ENCODE peak calls at places on chromosomes 4 and X, in eight cellular contexts. L is mucosa of descending colon, A is HCT116, I is tibial artery, K is AG09309, D is AG04450, Y is lung, P is esophagus muscularis mucosa. Z is an unnamed sample.

GRCh38 chr4:69860007-69860406 is at the start of gene SULT1E1:
- DNase-seq in K (no peak), I (no peak), A (no peak), Y (no peak), P (no peak), L (no peak), D (no peak), Z (no peak)

GRCh38 chrX:133414399-133415275 is 652 bp downstream of the GPC4 start:
- DNase-seq in K (no peak), D (no peak), I (no peak), P (no peak), Y (no peak), L (peak; percentile 51), A (no peak), Z (peak; percentile 45)

GRCh38 chr4:183499797-183500196 is 5.1 kb upstream of the ING2 start:
- DNase-seq in I (no peak), Y (no peak), D (no peak), A (no peak), P (no peak), L (no peak), K (no peak), Z (no peak)

GRCh38 chrX:19660604-19661003 is 145.3 kb upstream of the MAP3K15 start:
- DNase-seq in I (no peak), A (no peak), L (no peak), D (no peak), Y (no peak), K (no peak), P (no peak), Z (no peak)

GRCh38 chrX:75230296-75230695 is 43.6 kb upstream of the UPRT start:
- DNase-seq in L (no peak), P (no peak), D (no peak), A (no peak), K (no peak), I (no peak), Y (no peak), Z (no peak)

GRCh38 chr4:38612996-38613395 is 51.0 kb upstream of the KLF3 start:
- DNase-seq in P (peak; percentile 34), I (no peak), D (no peak), L (no peak), Y (no peak), A (no peak), K (no peak), Z (no peak)

GRCh38 chr4:102447413-102447812 is 53.7 kb upstream of the NFKB1 start:
- DNase-seq in K (no peak), D (no peak), Y (no peak), A (no peak), I (no peak), L (no peak), P (no peak), Z (no peak)

GRCh38 chr4:16082424-16083216 is 1.2 kb downstream of the PROM1 start:
- DNase-seq in I (no peak), A (no peak), Y (peak; percentile 34), D (no peak), L (peak; percentile 61), K (no peak), P (peak; percentile 89), Z (peak; percentile 77)

GRCh38 chrX:150615356-150615755 is 46.9 kb downstream of the MTM1 start:
- DNase-seq in A (no peak), L (no peak), I (no peak), Y (no peak), P (no peak), K (no peak), D (no peak), Z (no peak)

GRCh38 chrX:110987292-110987691 is 108.7 kb upstream of the PAK3 start:
- DNase-seq in K (no peak), A (no peak), P (no peak), L (no peak), D (no peak), Y (no peak), I (no peak), Z (no peak)

GRCh38 chr4:101349346-101350064 is 2.2 kb upstream of the PPP3CA start:
- DNase-seq in I (peak; percentile 65), L (peak; percentile 55), K (no peak), P (no peak), Y (peak; percentile 73), D (no peak), A (peak; percentile 72), Z (peak; percentile 53)

GRCh38 chrX:48957477-48957826 is at the start of gene OTUD5:
- DNase-seq in I (peak; percentile 47), Y (peak; percentile 65), D (no peak), P (no peak), K (no peak), L (peak; percentile 84), A (no peak), Z (peak; percentile 80)

GRCh38 chr4:34636623-34637022 is 1607.7 kb downstream of the ARAP2 start:
- DNase-seq in P (no peak), D (no peak), L (no peak), I (no peak), Y (no peak), A (no peak), K (no peak), Z (no peak)

GRCh38 chr4:185887125-185887524 is 75.1 kb upstream of the SORBS2 start:
- DNase-seq in P (no peak), I (no peak), A (no peak), L (no peak), Y (no peak), K (no peak), D (no peak), Z (no peak)

GRCh38 chr4:69748176-69748575 is 12.2 kb downstream of the SULT1B1 start:
- DNase-seq in Y (no peak), L (no peak), I (no peak), K (no peak), D (no peak), A (no peak), P (no peak), Z (no peak)

GRCh38 chr4:8592366-8593267 is at the start of gene CPZ:
- DNase-seq in P (no peak), D (no peak), Y (no peak), A (no peak), K (no peak), I (no peak), L (peak; percentile 37), Z (no peak)

GRCh38 chr4:118921736-118922135 is 33.1 kb downstream of the SYNPO2 start:
- DNase-seq in D (no peak), I (no peak), K (no peak), L (no peak), Y (no peak), P (no peak), A (no peak), Z (no peak)

GRCh38 chr4:101224358-101225218 is 122.7 kb downstream of the PPP3CA start:
- DNase-seq in K (no peak), A (no peak), L (no peak), Y (no peak), I (no peak), P (no peak), D (no peak), Z (no peak)

GRCh38 chr4:80711956-80712355 is 318.6 kb upstream of the BMP3 start:
- DNase-seq in L (no peak), D (no peak), K (no peak), I (no peak), P (no peak), A (no peak), Y (no peak), Z (no peak)

GRCh38 chr4:174423257-174423944 is 98.9 kb downstream of the HPGD start:
- DNase-seq in A (peak; percentile 56), I (peak; percentile 42), Y (no peak), K (peak; percentile 7), L (no peak), P (no peak), D (no peak), Z (peak; percentile 36)

GRCh38 chrX:156004256-156004655 is 6.8 kb downstream of the IL9R start:
- DNase-seq in A (no peak), Y (no peak), K (no peak), P (peak; percentile 90), L (no peak), D (no peak), I (no peak), Z (no peak)

DNA sequence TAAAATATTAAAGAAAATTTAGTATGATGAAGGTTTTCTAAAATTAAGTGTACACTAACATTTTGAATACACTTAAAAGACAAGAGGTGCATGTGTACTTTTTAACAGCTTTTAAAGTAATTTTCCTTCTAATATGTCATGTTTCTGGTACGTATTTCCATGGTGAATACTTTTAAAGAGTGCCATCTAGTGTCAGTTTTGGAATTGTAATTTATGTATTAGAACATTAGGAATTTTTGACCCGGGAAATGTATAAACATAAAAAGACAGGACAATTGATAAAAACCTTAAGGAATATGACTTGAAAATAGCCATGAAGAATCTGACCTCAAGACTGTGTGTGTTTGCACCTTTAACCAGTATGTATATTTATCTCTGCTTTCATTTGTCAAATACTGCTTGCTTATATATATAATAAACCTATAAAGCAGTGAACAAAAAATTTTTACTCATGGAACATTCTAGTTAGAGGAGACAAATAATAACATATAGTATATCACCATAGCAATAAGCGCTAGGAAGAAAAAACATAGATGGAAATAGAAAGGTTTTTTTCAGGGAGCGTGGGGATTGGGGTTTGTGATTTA is 7.2 kb downstream of the GSTCD start:
- DNase-seq in A (peak; percentile 13), L (no peak), I (no peak), Y (no peak), K (no peak), D (no peak), P (no peak), Z (no peak)
- H3K4me3 ChIP-seq in A (no peak overlapping the region), L (no peak overlapping the region), I (no peak overlapping the region), Y (no peak overlapping the region), K (no peak overlapping the region), D (no peak overlapping the region), P (no peak overlapping the region), Z (no peak overlapping the region)

GRCh38 chrX:153792368-153792767 is 1.8 kb downstream of the IDH3G start:
- DNase-seq in L (no peak), D (no peak), A (no peak), P (no peak), Y (no peak), I (no peak), K (no peak), Z (no peak)
- H3K4me3 ChIP-seq in L (no peak overlapping the region), D (no peak overlapping the region), A (no peak overlapping the region), P (no peak overlapping the region), Y (no peak overlapping the region), I (no peak overlapping the region), K (no peak overlapping the region), Z (peak overlapping the region; percentile 74)

GRCh38 chrX:129930941-129931410 is 25.0 kb downstream of the UTP14A start:
- DNase-seq in P (no peak), Y (no peak), A (no peak), K (no peak), L (no peak), I (no peak), D (no peak), Z (no peak)
- H3K4me3 ChIP-seq in P (peak overlapping the region; percentile 63), Y (no peak overlapping the region), A (peak overlapping the region; percentile 59), K (peak overlapping the region; percentile 65), L (no peak overlapping the region), I (peak overlapping the region; percentile 66), D (peak overlapping the region; percentile 66), Z (peak overlapping the region; percentile 50)

GRCh38 chr4:24091632-24092240 is 201.9 kb upstream of the PPARGC1A start:
- DNase-seq in L (no peak), K (no peak), Y (no peak), P (no peak), D (no peak), I (no peak), A (no peak), Z (no peak)

GRCh38 chr4:24094726-24095125 is 204.9 kb upstream of the PPARGC1A start:
- DNase-seq in K (no peak), A (no peak), D (no peak), L (no peak), I (no peak), P (no peak), Y (no peak), Z (no peak)

GRCh38 chr4:24093446-24093845 is 203.6 kb upstream of the PPARGC1A start:
- DNase-seq in I (no peak), A (no peak), D (no peak), K (no peak), L (no peak), Y (no peak), P (no peak), Z (no peak)

GRCh38 chr4:24089831-24090531 is 200.1 kb upstream of the PPARGC1A start:
- DNase-seq in I (no peak), D (peak; percentile 59), L (no peak), P (no peak), Y (no peak), K (no peak), A (no peak), Z (no peak)
- H3K4me3 ChIP-seq in I (no peak overlapping the region), D (peak overlapping the region; percentile 47), L (no peak overlapping the region), P (no peak overlapping the region), Y (no peak overlapping the region), K (no peak overlapping the region), A (no peak overlapping the region), Z (no peak overlapping the region)